ENCODE peak calls at places on chromosomes 16 and 17, in ten cellular contexts. D is mammary epithelial cell, V is aorta, M is neural progenitor cell, A is PC-9, C is fibroblast of lung, O is PC-3, S is A549, E is gastrocnemius medialis, F is esophagus squamous epithelium. T is an unnamed sample. For H3K9me3 and H3K4me1, the result is how much of the 10 kb centered on the place peaks cover.

GRCh38 chr16:30948956-30949654 is at the start of gene ORAI3:
- DNase-seq in F (peak), D (peak), C (peak), A (peak), S (peak), E (peak), O (peak), M (peak), V (peak), T (peak)

GRCh38 chr16:4410335-4411075 is 5.9 kb downstream of the CORO7 start:
- DNase-seq in D (peak), M (no peak), C (peak), F (no peak), A (no peak), V (no peak), S (no peak), E (no peak), O (peak), T (no peak)

GRCh38 chr17:3986270-3986938 is 22.2 kb upstream of the ATP2A3 start:
- DNase-seq in C (no peak), S (no peak), D (peak), M (no peak), E (no peak), F (no peak), V (peak), A (no peak), O (no peak), T (no peak)

GRCh38 chr17:34313164-34313563 is 6.1 kb upstream of the CCL8 start:
- DNase-seq in D (no peak), M (no peak), A (no peak), E (no peak), O (no peak), V (no peak), S (no peak), C (no peak), F (no peak), T (no peak)

GRCh38 chr17:31803494-31804213 is 55.4 kb downstream of the COPRS start:
- DNase-seq in D (no peak), A (no peak), E (no peak), V (no peak), O (peak), S (peak), F (no peak), C (no peak), M (no peak), T (no peak)

GRCh38 chr17:75652934-75653549 is 13.9 kb downstream of the RECQL5 start:
- DNase-seq in M (peak), E (no peak), V (no peak), A (peak), D (no peak), C (peak), S (peak), F (no peak), O (peak), T (no peak)

GRCh38 chr17:79388556-79389295 is 222.1 kb downstream of the RBFOX3 start:
- DNase-seq in V (peak), C (peak), M (peak), O (peak), A (peak), F (no peak), E (peak), D (peak), S (peak), T (peak)

GRCh38 chr17:57783338-57783742 is 38.2 kb upstream of the CCDC182 start:
- DNase-seq in O (peak), A (peak), S (peak), M (peak), F (no peak), C (peak), V (peak), E (peak), D (peak), T (peak)

GRCh38 chr17:32920293-32920692 is 7.7 kb upstream of the TMEM98 start:
- DNase-seq in C (no peak), A (no peak), M (no peak), F (no peak), S (no peak), E (no peak), D (no peak), O (no peak), V (no peak), T (no peak)

GRCh38 chr17:76054112-76054476 is 18.2 kb downstream of the SRP68 start:
- DNase-seq in M (no peak), A (peak), D (peak), F (no peak), V (no peak), C (peak), S (no peak), E (no peak), O (peak), T (no peak)

GRCh38 chr16:58843675-58844074 is 109.6 kb upstream of the GOT2 start:
- DNase-seq in A (no peak), D (peak), V (no peak), M (peak), O (peak), F (no peak), C (peak), E (no peak), S (peak), T (no peak)

GRCh38 chr17:73481672-73482071 is 162.6 kb downstream of the SDK2 start:
- DNase-seq in S (no peak), O (no peak), D (no peak), A (no peak), V (no peak), M (no peak), C (no peak), E (no peak), F (no peak), T (no peak)

GRCh38 chr16:57507414-57508083 is 21.3 kb upstream of the DOK4 start:
- DNase-seq in F (no peak), C (no peak), O (no peak), V (no peak), D (no peak), E (no peak), A (no peak), M (peak), S (no peak), T (no peak)

GRCh38 chr16:27321013-27321960 is 7.5 kb downstream of the IL4R start:
- DNase-seq in F (no peak), D (peak), V (peak), E (no peak), S (no peak), A (no peak), O (peak), M (no peak), C (peak), T (no peak)

GRCh38 chr17:37088459-37088858 is 139.7 kb downstream of the AATF start:
- DNase-seq in V (no peak), F (no peak), M (no peak), E (no peak), D (peak), A (peak), C (no peak), S (no peak), O (peak), T (no peak)

GRCh38 chr17:76500745-76501017 is 542 bp downstream of the RHBDF2 start:
- DNase-seq in E (no peak), C (no peak), V (no peak), O (no peak), A (no peak), M (no peak), D (no peak), F (no peak), S (no peak), T (no peak)

GRCh38 chr17:3768786-3769185 is 32.2 kb downstream of the ITGAE start:
- DNase-seq in C (no peak), M (no peak), E (no peak), D (no peak), F (no peak), S (no peak), O (no peak), A (no peak), V (no peak), T (no peak)

GRCh38 chr17:47945080-47945479 is 3.7 kb downstream of the PNPO start:
- DNase-seq in F (no peak), S (no peak), V (no peak), M (no peak), C (peak), A (no peak), D (no peak), O (no peak), E (no peak), T (no peak)

DNA sequence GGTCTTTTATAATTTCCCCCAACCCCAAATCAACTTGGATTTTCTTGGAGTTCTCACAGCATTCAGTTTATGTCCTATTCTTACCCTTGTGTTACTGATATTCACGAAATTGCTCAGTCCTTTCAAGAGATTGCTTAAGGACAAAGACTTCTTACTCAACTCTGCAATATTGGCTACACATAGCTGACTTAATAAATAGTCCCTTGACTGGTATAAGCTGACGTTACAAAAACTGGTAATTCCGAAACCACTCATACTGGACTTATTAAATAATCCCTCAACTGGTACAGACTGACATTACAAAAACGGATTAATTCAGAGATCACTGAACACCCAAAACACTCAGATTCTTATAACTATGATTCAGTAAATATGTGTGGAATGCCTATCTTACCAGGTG is 860 bp downstream of the TIGD7 start:
- DNase-seq in C (no peak), F (no peak), D (no peak), S (no peak), A (no peak), E (no peak), V (no peak), M (no peak), O (no peak), T (no peak)
- H3K9me3 ChIP-seq in C (under half), F (under half), D (under half), S (half or more), A (half or more), E (under half), V (under half), M (under half), O (under half), T (half or more)

GRCh38 chr17:82100502-82101298 is 2.7 kb upstream of the FASN start:
- DNase-seq in E (peak), C (no peak), F (no peak), A (no peak), O (no peak), V (no peak), S (no peak), M (no peak), D (no peak), T (no peak)

GRCh38 chr17:82101301-82101715 is 3.3 kb upstream of the FASN start:
- DNase-seq in O (no peak), F (no peak), E (peak), C (no peak), S (no peak), V (no peak), D (no peak), A (no peak), M (no peak), T (no peak)

GRCh38 chr17:82103588-82104451 is 5.8 kb upstream of the FASN start:
- DNase-seq in O (peak), E (peak), V (no peak), F (no peak), M (peak), S (no peak), C (no peak), D (no peak), A (peak), T (no peak)

GRCh38 chr17:82098939-82099765 is 1.1 kb upstream of the FASN start:
- DNase-seq in V (no peak), O (no peak), D (no peak), S (no peak), C (no peak), E (no peak), A (no peak), F (no peak), M (peak), T (no peak)

DNA sequence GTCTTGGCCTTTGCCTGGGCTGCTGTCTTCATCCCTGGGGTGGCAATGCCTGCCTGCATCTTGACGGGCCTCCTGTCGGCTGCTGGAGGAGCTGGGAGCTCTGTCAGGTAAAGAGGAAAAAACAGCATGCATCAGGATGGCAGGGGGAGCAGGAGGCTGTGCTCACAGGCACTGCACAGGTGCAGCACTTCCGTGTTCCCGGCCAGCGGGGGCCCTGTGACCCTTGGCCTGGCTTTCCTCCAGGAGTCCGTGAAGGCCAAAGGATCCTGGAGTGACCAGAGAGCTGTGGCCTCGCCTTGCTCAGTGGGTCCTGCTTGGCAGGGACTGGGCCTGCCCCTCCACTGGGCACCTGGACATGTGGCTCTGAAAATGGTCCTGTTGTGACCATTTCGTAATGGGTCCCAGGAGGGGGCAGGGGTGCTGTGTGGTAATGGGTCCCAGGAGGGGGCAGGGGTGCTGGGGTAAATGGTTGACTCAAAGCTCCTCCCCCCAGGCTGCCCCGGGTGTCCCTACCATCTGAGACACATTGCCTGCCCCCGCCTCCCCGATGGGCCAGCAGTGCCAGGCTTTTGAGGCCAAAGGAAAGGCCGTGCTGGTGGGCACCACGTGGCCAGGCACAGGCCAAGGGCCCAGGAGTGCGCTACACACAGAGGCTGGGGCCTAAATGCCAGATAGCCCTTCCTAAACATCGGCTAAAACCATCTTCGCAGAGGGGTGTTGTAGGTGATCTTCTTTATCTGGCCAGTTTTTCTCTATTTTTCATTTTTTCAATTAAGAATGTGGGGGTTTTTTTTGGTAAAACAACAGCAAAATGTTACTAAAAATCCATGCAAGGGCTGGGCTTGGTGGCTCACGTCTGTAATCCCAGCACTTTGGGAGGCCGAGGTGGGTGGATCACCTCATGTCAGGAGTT is 4.0 kb upstream of the FASN start:
- DNase-seq in C (no peak), A (peak), F (no peak), D (no peak), O (no peak), S (no peak), V (no peak), M (no peak), E (peak), T (no peak)
- H3K4me1 ChIP-seq in C (under half), A (half or more), F (half or more), D (under half), O (under half), S (half or more), V (under half), M (half or more), E (under half), T (half or more)

GRCh38 chr16:80743772-80744171 is 60.6 kb downstream of the CDYL2 start:
- DNase-seq in D (no peak), F (no peak), S (no peak), O (peak), A (no peak), M (no peak), C (peak), E (no peak), V (no peak), T (no peak)
- H3K27ac ChIP-seq in D (no peak), F (no peak), S (no peak), O (no peak), A (no peak), M (no peak), C (no peak), E (no peak), V (no peak), T (no peak)

GRCh38 chr16:82876951-82877350 is 250.2 kb downstream of the CDH13 start:
- DNase-seq in S (no peak), D (no peak), M (no peak), F (no peak), O (no peak), A (no peak), E (no peak), V (no peak), C (no peak), T (no peak)

GRCh38 chr16:82878466-82878865 is 251.7 kb downstream of the CDH13 start:
- DNase-seq in V (no peak), C (no peak), S (no peak), A (no peak), M (no peak), E (no peak), F (no peak), O (no peak), D (no peak), T (no peak)

GRCh38 chr16:82874672-82875071 is 247.9 kb downstream of the CDH13 start:
- DNase-seq in C (no peak), O (no peak), D (no peak), E (no peak), V (no peak), M (no peak), A (no peak), F (no peak), S (no peak), T (no peak)

GRCh38 chr16:82874251-82874650 is 247.5 kb downstream of the CDH13 start:
- DNase-seq in C (peak), D (no peak), V (no peak), F (no peak), A (no peak), S (no peak), M (no peak), O (no peak), E (no peak), T (no peak)
- H3K9me3 ChIP-seq in C (under half), D (under half), V (under half), F (under half), A (under half), S (under half), M (under half), O (under half), E (under half), T (under half)

DNA sequence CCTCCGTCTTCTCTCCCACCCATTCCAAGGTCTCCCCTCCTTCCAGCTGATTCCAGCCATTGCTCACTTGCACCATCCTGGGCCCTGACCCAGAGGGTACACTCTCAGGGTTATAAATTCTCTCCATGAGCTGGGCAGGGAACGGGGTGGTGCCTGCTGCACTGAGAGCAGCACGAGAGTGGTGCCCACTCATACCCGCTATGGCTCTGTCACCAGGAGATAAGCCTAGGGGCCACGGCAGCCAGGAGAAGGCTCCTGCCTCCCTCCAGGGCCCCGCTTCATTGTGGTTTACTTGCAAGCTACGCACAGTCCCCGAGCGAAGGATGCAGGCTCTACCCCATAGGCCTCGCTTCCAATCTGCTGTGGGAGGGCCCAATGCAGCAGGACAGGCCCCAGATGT is 48.6 kb downstream of the VAC14 start:
- DNase-seq in C (no peak), O (no peak), S (no peak), M (no peak), E (no peak), F (no peak), A (no peak), V (no peak), D (no peak), T (no peak)
- H3K4me1 ChIP-seq in C (under half), O (under half), S (half or more), M (under half), E (half or more), F (half or more), A (under half), V (under half), D (under half), T (half or more)

GRCh38 chr17:62808576-62808970 is 459 bp upstream of the MARCHF10 start:
- DNase-seq in F (no peak), A (peak), D (no peak), C (no peak), V (no peak), E (no peak), O (no peak), S (no peak), M (no peak), T (no peak)
- H3K27ac ChIP-seq in F (no peak), A (peak), D (no peak), C (no peak), V (no peak), E (no peak), O (no peak), S (peak), M (no peak), T (no peak)

GRCh38 chr17:19618015-19618414 is 30.5 kb upstream of the ALDH3A2 start:
- DNase-seq in C (no peak), M (no peak), E (no peak), O (no peak), V (no peak), F (no peak), A (no peak), S (no peak), D (no peak), T (no peak)

GRCh38 chr17:19626079-19626478 is 22.5 kb upstream of the ALDH3A2 start:
- DNase-seq in A (no peak), D (no peak), F (no peak), S (no peak), C (no peak), O (no peak), V (no peak), E (no peak), M (no peak), T (no peak)

GRCh38 chr17:19619705-19620325 is 28.7 kb upstream of the ALDH3A2 start:
- DNase-seq in F (no peak), V (no peak), A (no peak), C (no peak), D (no peak), S (peak), O (no peak), E (no peak), M (no peak), T (no peak)

DNA sequence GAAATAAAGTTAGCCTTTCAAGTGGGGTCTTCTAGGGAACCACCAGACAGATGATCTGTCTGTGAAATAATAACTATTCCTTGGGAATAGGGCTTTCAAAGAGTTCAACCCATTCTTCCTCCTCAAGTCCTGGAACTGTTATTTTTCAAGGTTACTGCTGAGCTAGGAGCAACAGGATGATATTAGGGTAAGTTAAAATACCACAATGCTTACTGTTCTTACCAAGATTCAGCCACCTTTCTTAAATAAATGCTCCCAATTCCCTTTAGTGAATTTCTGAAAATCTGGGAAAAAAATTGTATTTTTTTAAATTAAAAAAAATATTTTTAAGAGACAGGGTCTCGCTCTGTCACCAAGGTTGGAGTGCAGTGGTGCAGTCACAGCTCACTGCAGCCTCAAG is 26.9 kb upstream of the ALDH3A2 start:
- DNase-seq in F (no peak), O (no peak), D (no peak), M (no peak), C (no peak), E (no peak), A (no peak), S (no peak), V (no peak), T (no peak)
- H3K9me3 ChIP-seq in F (under half), O (under half), D (under half), M (under half), C (under half), E (under half), A (under half), S (under half), V (under half), T (half or more)

T was measured in left ventricle myocardium inferior.